ENCODE peak calls at places on chromosomes 5 and 9, in four cellular contexts. G is stimulated activated CD4-positive, alpha-beta T cell treated with anti-CD3 and anti-CD28 coated beads, Interleukin-4, amount 100 ng/mL, for 48 hours; R is neural crest cell; S is CD8-positive, alpha-beta T cell. X is an unnamed sample.
A peak's percentile ranks its signal among the peaks of the same experiment; 100 is the strongest.

GRCh38 chr9:88373018-88373417 is 15.2 kb upstream of the SPIN1 start:
- DNase-seq in G (no peak), R (no peak), S (no peak), X (no peak)

GRCh38 chr9:128637656-128638055 is 19.0 kb downstream of the DYNC2I2 start:
- DNase-seq in G (no peak), R (no peak), S (no peak), X (no peak)

GRCh38 chr9:115691686-115692085 is 461.9 kb upstream of the PAPPA start:
- DNase-seq in G (no peak), R (no peak), S (no peak), X (no peak)

GRCh38 chr5:64210866-64211265 is 45.2 kb downstream of the RNF180 start:
- DNase-seq in G (no peak), R (no peak), S (no peak), X (no peak)

GRCh38 chr9:105405514-105406131 is 42.2 kb upstream of the FSD1L start:
- DNase-seq in G (peak; percentile 14), R (no peak), S (peak; percentile 25), X (no peak)

GRCh38 chr5:137016783-137017324 is 482.3 kb downstream of the SPOCK1 start:
- DNase-seq in G (no peak), R (no peak), S (no peak), X (no peak)

GRCh38 chr5:68449380-68449779 is 233.8 kb downstream of the PIK3R1 start:
- DNase-seq in G (no peak), R (no peak), S (no peak), X (no peak)

GRCh38 chr9:126699401-126699851 is 85.7 kb downstream of the LMX1B start:
- DNase-seq in G (no peak), R (no peak), S (no peak), X (no peak)

GRCh38 chr9:37119360-37119759 is 1.0 kb upstream of the ZCCHC7 start:
- DNase-seq in G (no peak), R (no peak), S (no peak), X (no peak)

GRCh38 chr5:4571248-4571950 is 568.7 kb upstream of the ADAMTS16 start:
- DNase-seq in G (no peak), R (no peak), S (no peak), X (no peak)

GRCh38 chr5:37971483-37972024 is 131.7 kb upstream of the GDNF start:
- DNase-seq in G (no peak), R (no peak), S (no peak), X (no peak)

GRCh38 chr5:63963080-63963735 is 963 bp upstream of the HTR1A start:
- DNase-seq in G (peak; percentile 9), R (peak; percentile 70), S (no peak), X (no peak)

GRCh38 chr9:135343136-135343535 is 136.4 kb upstream of the PPP1R26 start:
- DNase-seq in G (no peak), R (no peak), S (no peak), X (peak; percentile 27)

GRCh38 chr5:88787856-88788255 is 95.1 kb downstream of the MEF2C start:
- DNase-seq in G (no peak), R (no peak), S (no peak), X (no peak)

GRCh38 chr5:150138551-150139265 is 16.9 kb downstream of the PDGFRB start:
- DNase-seq in G (no peak), R (peak; percentile 44), S (no peak), X (no peak)

GRCh38 chr9:84121991-84122523 is 141.5 kb downstream of the RMI1 start:
- DNase-seq in G (no peak), R (no peak), S (no peak), X (no peak)

GRCh38 chr5:56666901-56667300 is 148.4 kb upstream of the MAP3K1 start:
- DNase-seq in G (no peak), R (no peak), S (no peak), X (no peak)

GRCh38 chr5:71955718-71956117 is 151.6 kb upstream of the MAP1B start:
- DNase-seq in G (no peak), R (no peak), S (no peak), X (no peak)

GRCh38 chr9:113479150-113479761 is 15.7 kb downstream of the RGS3 start:
- DNase-seq in G (peak; percentile 14), R (no peak), S (peak; percentile 13), X (no peak)

GRCh38 chr5:27315541-27316282 is 277.3 kb upstream of the CDH9 start:
- DNase-seq in G (no peak), R (no peak), S (no peak), X (no peak)

GRCh38 chr9:1729631-1730030 is 285.5 kb upstream of the SMARCA2 start:
- DNase-seq in G (no peak), R (no peak), S (no peak), X (no peak)

GRCh38 chr9:21836437-21837161 is 34.2 kb downstream of the MTAP start:
- DNase-seq in G (no peak), R (no peak), S (no peak), X (no peak)

GRCh38 chr9:107306308-107306707 is 23.2 kb downstream of the RAD23B start:
- DNase-seq in G (no peak), R (no peak), S (no peak), X (no peak)

GRCh38 chr9:15909297-15909696 is 356.5 kb downstream of the CCDC171 start:
- DNase-seq in G (no peak), R (no peak), S (no peak), X (no peak)

GRCh38 chr5:141326088-141326854 is 4.0 kb upstream of the PCDHGA1 start:
- DNase-seq in G (peak; percentile 45), R (no peak), S (peak; percentile 52), X (peak; percentile 66)

GRCh38 chr5:67246108-67246507 is 49.5 kb upstream of the CD180 start:
- DNase-seq in G (no peak), R (peak; percentile 30), S (no peak), X (no peak)

GRCh38 chr9:96555567-96556386 is 63.9 kb downstream of the CDC14B start:
- DNase-seq in G (no peak), R (no peak), S (no peak), X (no peak)

GRCh38 chr5:37721447-37721871 is 118.4 kb downstream of the GDNF start:
- DNase-seq in G (no peak), R (no peak), S (no peak), X (no peak)

GRCh38 chr5:151037561-151038291 is 17.3 kb downstream of the GPX3 start:
- DNase-seq in G (no peak), R (no peak), S (no peak), X (no peak)

GRCh38 chr5:158123595-158123994 is 264.6 kb upstream of the CLINT1 start:
- DNase-seq in G (no peak), R (no peak), S (no peak), X (no peak)

GRCh38 chr9:137689745-137690529 is 71.1 kb downstream of the EHMT1 start:
- DNase-seq in G (no peak), R (no peak), S (no peak), X (no peak)

GRCh38 chr5:150541895-150542294 is 34.0 kb downstream of the NDST1 start:
- DNase-seq in G (no peak), R (no peak), S (no peak), X (no peak)

GRCh38 chr9:97633859-97634485 is 351 bp downstream of the NCBP1 start:
- DNase-seq in G (no peak), R (no peak), S (no peak), X (no peak)

GRCh38 chr5:82669720-82670119 is 391.6 kb upstream of the RPS23 start:
- DNase-seq in G (no peak), R (no peak), S (no peak), X (no peak)

GRCh38 chr5:71960196-71960595 is 147.1 kb upstream of the MAP1B start:
- DNase-seq in G (no peak), R (no peak), S (no peak), X (no peak)

GRCh38 chr9:78871452-78872331 is 574.8 kb downstream of the PSAT1 start:
- DNase-seq in G (no peak), R (no peak), S (no peak), X (no peak)

X was measured in dorsolateral prefrontal cortex.